ENCODE peak calls at places on chromosomes 3 and 15, in eight cellular contexts. Y is PC-3; V is activated CD8-positive, alpha-beta memory T cell treated with anti-CD3 and anti-CD28 coated beads for 48 hours; G is AG20443; H is naive thymus-derived CD8-positive, alpha-beta T cell; C is fibroblast of pulmonary artery; O is hepatic stellate cell; P is frontal cortex. S is an unnamed sample.

GRCh38 chr3:141399979-141400971 is 32.0 kb downstream of the ZBTB38 start:
- DNase-seq in C (peak; percentile 51), G (peak; percentile 31), Y (no peak), O (no peak), P (no peak), V (no peak), H (no peak), S (no peak)

GRCh38 chr3:17631617-17632016 is 110.8 kb downstream of the TBC1D5 start:
- DNase-seq in P (no peak), G (no peak), H (no peak), Y (no peak), O (no peak), C (no peak), V (no peak), S (no peak)

GRCh38 chr15:78049691-78050440 is 27.6 kb downstream of the TBC1D2B start:
- DNase-seq in G (peak; percentile 73), C (peak; percentile 75), P (no peak), O (no peak), V (no peak), Y (peak; percentile 9), H (no peak), S (no peak)

GRCh38 chr3:23396746-23397145 is 193.6 kb downstream of the UBE2E2 start:
- DNase-seq in H (no peak), C (peak; percentile 20), G (no peak), P (no peak), Y (no peak), O (no peak), V (no peak), S (peak; percentile 24)

GRCh38 chr15:99306694-99307338 is 55.5 kb downstream of the LRRC28 start:
- DNase-seq in C (no peak), P (no peak), H (no peak), G (no peak), V (no peak), Y (no peak), O (no peak), S (no peak)

GRCh38 chr15:100338971-100339444 is 2.8 kb downstream of the ADAMTS17 start:
- DNase-seq in V (no peak), H (peak; percentile 27), G (peak; percentile 43), C (peak; percentile 89), P (peak; percentile 47), Y (peak; percentile 88), O (peak; percentile 20), S (peak; percentile 24)

GRCh38 chr3:195066441-195066841 is 204.5 kb downstream of the XXYLT1 start:
- DNase-seq in P (no peak), O (no peak), H (no peak), Y (no peak), V (no peak), G (no peak), C (no peak), S (no peak)

GRCh38 chr3:124258057-124258500 is 266.2 kb upstream of the ROPN1 start:
- DNase-seq in O (no peak), P (no peak), G (no peak), C (peak; percentile 76), H (no peak), V (no peak), Y (no peak), S (no peak)

GRCh38 chr15:74011610-74012009 is 17.1 kb downstream of the PML start:
- DNase-seq in C (peak; percentile 89), O (no peak), Y (peak; percentile 43), G (no peak), P (no peak), H (no peak), V (no peak), S (peak; percentile 92)

GRCh38 chr3:194139085-194139976 is 3.4 kb downstream of the HES1 start:
- DNase-seq in H (no peak), P (peak; percentile 47), Y (peak; percentile 83), O (peak; percentile 29), G (peak; percentile 57), C (peak; percentile 87), V (no peak), S (peak; percentile 92)

GRCh38 chr15:80606571-80606970 is 88.5 kb upstream of the ABHD17C start:
- DNase-seq in C (no peak), H (no peak), G (peak; percentile 5), V (no peak), P (no peak), Y (no peak), O (no peak), S (no peak)

GRCh38 chr3:128432898-128433629 is 33.6 kb downstream of the DNAJB8 start:
- DNase-seq in P (no peak), G (peak; percentile 67), O (no peak), H (no peak), C (no peak), V (no peak), Y (peak; percentile 9), S (no peak)

GRCh38 chr3:43411429-43411828 is 125.1 kb downstream of the SNRK start:
- DNase-seq in H (no peak), O (no peak), Y (no peak), P (peak; percentile 10), G (no peak), C (no peak), V (no peak), S (no peak)

GRCh38 chr15:80549191-80549590 is 145.0 kb downstream of the ARNT2 start:
- DNase-seq in Y (peak; percentile 43), P (no peak), G (peak; percentile 36), O (no peak), H (no peak), V (no peak), C (peak; percentile 76), S (no peak)

GRCh38 chr3:160852856-160853255 is 96.8 kb downstream of the PPM1L start:
- DNase-seq in P (no peak), O (no peak), H (no peak), V (no peak), Y (no peak), C (no peak), G (no peak), S (no peak)

GRCh38 chr15:66294932-66295235 is 1.5 kb downstream of the DIS3L start:
- DNase-seq in Y (no peak), H (no peak), C (peak; percentile 39), P (no peak), V (no peak), G (peak; percentile 38), O (peak; percentile 66), S (no peak)

GRCh38 chr3:53534996-53535395 is 40.6 kb downstream of the CACNA1D start:
- DNase-seq in P (no peak), H (no peak), O (no peak), V (no peak), Y (no peak), C (no peak), G (no peak), S (no peak)

GRCh38 chr15:52394020-52394608 is 98.5 kb upstream of the MYO5C start:
- DNase-seq in P (no peak), Y (no peak), G (no peak), C (no peak), V (no peak), O (no peak), H (no peak), S (no peak)

GRCh38 chr3:126156468-126156867 is 23.9 kb downstream of the ALDH1L1 start:
- DNase-seq in V (no peak), Y (no peak), P (no peak), H (no peak), G (peak; percentile 35), O (peak; percentile 64), C (no peak), S (no peak)

GRCh38 chr3:46699846-46700523 is 1.2 kb upstream of the TMIE start:
- DNase-seq in C (no peak), P (peak; percentile 50), Y (no peak), H (no peak), V (no peak), G (no peak), O (no peak), S (no peak)

GRCh38 chr3:197495059-197495455 is 60.7 kb downstream of the BDH1 start:
- DNase-seq in Y (no peak), C (no peak), O (no peak), G (no peak), V (no peak), H (no peak), P (no peak), S (peak; percentile 33)

GRCh38 chr3:99809565-99809964 is 8.1 kb upstream of the CMSS1 start:
- DNase-seq in Y (no peak), G (no peak), P (no peak), V (no peak), H (no peak), O (no peak), C (no peak), S (no peak)

GRCh38 chr15:57735891-57736290 is 29.4 kb downstream of the POLR2M start:
- DNase-seq in P (no peak), H (no peak), O (no peak), Y (no peak), C (no peak), V (no peak), G (no peak), S (no peak)

GRCh38 chr3:125334675-125335560 is 40.2 kb downstream of the ZNF148 start:
- DNase-seq in O (no peak), C (peak; percentile 35), V (no peak), G (no peak), P (no peak), H (no peak), Y (no peak), S (peak; percentile 61)

GRCh38 chr3:179666436-179667035 is 13.7 kb downstream of the USP13 start:
- DNase-seq in C (peak; percentile 34), P (no peak), O (no peak), H (no peak), Y (no peak), G (peak; percentile 25), V (no peak), S (peak; percentile 27)

GRCh38 chr3:178536271-178537079 is at the start of gene KCNMB2:
- DNase-seq in C (peak; percentile 29), Y (no peak), O (no peak), P (no peak), V (no peak), G (peak; percentile 12), H (no peak), S (peak; percentile 32)

GRCh38 chr3:159189994-159190669 is 388.3 kb downstream of the MFSD1 start:
- DNase-seq in P (no peak), H (no peak), Y (peak; percentile 48), O (no peak), V (no peak), G (peak; percentile 47), C (peak; percentile 26), S (peak; percentile 54)

GRCh38 chr15:74528876-74529275 is 12.1 kb upstream of the ARID3B start:
- DNase-seq in O (no peak), C (no peak), V (no peak), H (no peak), G (no peak), P (no peak), Y (no peak), S (no peak)